ENCODE peak calls at places on chromosome 1, in six cellular contexts. A, U, P, K, R and S are unnamed samples. For H3K27me3, the result is how much of the 10 kb centered on the place peaks cover.

GRCh38 chr1:36150296-36151132 is 1.2 kb upstream of the TRAPPC3 start:
- DNase-seq in A (peak), U (peak), P (peak), K (peak), R (peak), S (peak)

GRCh38 chr1:66388918-66389317 is 145.0 kb upstream of the SGIP1 start:
- DNase-seq in A (no peak), U (no peak), P (no peak), K (no peak), R (no peak), S (no peak)

GRCh38 chr1:190478193-190479007 is 736 bp upstream of the BRINP3 start:
- DNase-seq in A (no peak), U (peak), P (peak), K (no peak), R (no peak), S (no peak)

GRCh38 chr1:29481031-29481430 is 244.7 kb downstream of the PTPRU start:
- DNase-seq in A (no peak), U (no peak), P (no peak), K (no peak), R (no peak), S (no peak)

GRCh38 chr1:169701261-169701802 is 10.1 kb downstream of the SELL start:
- DNase-seq in A (no peak), U (no peak), P (no peak), K (no peak), R (no peak), S (no peak)

GRCh38 chr1:84435159-84435558 is 36.9 kb downstream of the DNASE2B start:
- DNase-seq in A (no peak), U (no peak), P (no peak), K (no peak), R (no peak), S (no peak)

GRCh38 chr1:153245466-153245865 is 14.0 kb upstream of the LORICRIN start:
- DNase-seq in A (no peak), U (no peak), P (no peak), K (no peak), R (no peak), S (no peak)

GRCh38 chr1:94071391-94071790 is 49.6 kb downstream of the ABCA4 start:
- DNase-seq in A (no peak), U (no peak), P (no peak), K (no peak), R (no peak), S (no peak)

GRCh38 chr1:232226197-232226681 is 403.7 kb downstream of the SIPA1L2 start:
- DNase-seq in A (peak), U (peak), P (no peak), K (no peak), R (peak), S (no peak)

GRCh38 chr1:242245255-242245654 is 246.4 kb upstream of the MAP1LC3C start:
- DNase-seq in A (no peak), U (peak), P (no peak), K (no peak), R (no peak), S (no peak)

GRCh38 chr1:8394456-8395321 is 76.8 kb downstream of the SLC45A1 start:
- DNase-seq in A (peak), U (no peak), P (no peak), K (no peak), R (peak), S (no peak)

DNA sequence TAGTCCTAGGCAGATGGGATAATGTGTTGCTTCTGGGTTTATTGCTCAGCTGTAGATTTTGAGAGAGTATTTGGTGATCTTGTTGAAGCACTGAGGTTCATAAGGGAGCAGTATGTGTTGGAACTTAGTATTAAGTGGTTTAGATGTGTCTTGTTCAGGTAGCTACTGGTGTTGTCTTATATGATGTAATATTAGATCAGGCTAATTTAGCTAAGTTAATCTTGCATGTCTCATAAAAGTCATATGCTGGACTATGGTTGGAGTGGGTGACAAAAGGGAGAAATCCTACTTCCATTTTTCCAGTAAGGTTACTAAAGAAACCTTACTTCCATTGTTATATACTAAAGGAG is 196.4 kb downstream of the CLEC20A start:
- DNase-seq in A (no peak), U (no peak), P (no peak), K (no peak), R (no peak), S (no peak)
- H3K27me3 ChIP-seq in A (under half), U (under half), P (under half), K (under half), R (under half), S (under half)

DNA sequence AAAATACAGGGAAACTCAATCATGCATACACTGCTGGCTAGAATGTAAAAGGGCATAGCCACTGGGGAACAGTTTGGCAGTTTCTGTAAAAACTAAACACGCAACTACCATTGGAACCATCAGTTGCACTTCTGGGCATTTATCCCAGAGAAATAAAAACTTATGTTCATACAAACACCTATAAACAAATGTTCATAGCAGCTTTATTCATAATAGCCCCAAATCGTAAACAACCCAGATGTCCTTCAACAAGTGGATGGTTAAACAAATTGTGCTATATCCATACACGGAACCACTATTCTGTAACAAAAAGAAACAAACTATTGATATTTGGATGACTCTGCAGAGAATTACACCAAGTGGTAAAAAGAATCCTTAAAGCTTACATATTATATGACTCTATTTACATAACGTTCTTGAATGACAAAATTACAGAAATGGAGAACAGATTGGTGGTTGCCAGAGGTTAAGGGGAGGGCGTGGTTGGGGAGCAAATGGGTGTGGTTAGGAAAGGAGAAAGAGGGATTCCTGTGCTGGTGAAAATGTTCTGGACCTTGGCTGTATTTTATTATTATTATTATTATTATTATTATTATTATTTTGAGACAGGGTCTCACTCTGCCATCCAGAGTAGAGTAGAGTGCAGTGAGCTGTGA is 22.7 kb downstream of the LACTBL1 start:
- DNase-seq in A (no peak), U (no peak), P (no peak), K (no peak), R (no peak), S (no peak)
- H3K27me3 ChIP-seq in A (under half), U (under half), P (under half), K (under half), R (under half), S (under half)

DNA sequence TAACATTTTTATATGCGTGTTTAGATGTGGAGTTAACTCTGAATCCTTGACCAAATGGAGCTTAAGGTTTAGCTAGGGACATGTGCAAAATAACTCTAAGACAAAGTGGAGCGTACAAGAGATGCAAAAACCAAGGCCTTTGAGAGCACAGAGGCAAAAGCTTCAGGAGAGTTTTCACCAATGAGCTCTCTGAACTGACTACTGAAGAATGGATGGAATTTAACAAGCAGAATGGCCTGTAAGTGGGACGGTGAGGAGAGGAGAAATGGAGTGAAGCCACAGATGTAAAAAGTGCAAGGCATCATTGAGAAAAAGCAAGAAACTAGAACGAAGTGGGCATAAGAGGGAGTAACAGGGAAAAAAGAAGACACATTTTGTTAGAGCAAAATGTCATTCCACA is 260.0 kb downstream of the RGS7 start:
- DNase-seq in A (no peak), U (peak), P (no peak), K (no peak), R (no peak), S (no peak)
- H3K27me3 ChIP-seq in A (under half), U (under half), P (under half), K (under half), R (under half), S (under half)

GRCh38 chr1:31772669-31773248 is 8.6 kb upstream of the ADGRB2 start:
- DNase-seq in A (no peak), U (no peak), P (no peak), K (no peak), R (no peak), S (no peak)
- H3K27me3 ChIP-seq in A (under half), U (half or more), P (under half), K (under half), R (under half), S (half or more)

DNA sequence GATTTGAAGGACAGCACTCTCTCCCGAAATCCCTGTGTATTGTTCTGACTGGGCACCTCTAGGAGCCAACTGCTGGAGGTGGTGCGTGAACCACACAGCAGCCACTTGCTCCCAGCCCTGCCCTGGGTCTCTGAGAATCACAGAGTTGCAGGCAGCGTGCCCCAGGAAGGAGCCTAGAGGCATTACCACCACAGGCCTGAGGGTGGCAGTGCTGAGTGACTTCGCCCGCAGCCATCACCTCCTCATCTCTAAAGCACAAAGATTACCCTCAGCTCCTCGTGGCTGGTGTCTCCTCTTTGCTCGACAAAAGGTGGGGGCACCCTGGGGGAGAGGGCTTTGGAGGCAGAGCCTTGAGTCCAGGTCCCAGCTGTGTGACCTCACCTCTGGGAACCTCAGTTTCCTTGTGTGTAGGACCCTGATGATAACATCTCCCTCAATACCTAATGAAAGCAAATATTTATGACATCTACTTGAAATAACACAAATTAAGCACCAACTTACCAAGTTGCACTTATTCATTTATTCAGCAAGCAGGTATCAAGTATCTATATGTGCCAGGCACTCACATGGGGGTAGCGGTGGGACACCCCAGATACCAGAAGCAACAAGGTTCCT is 86.3 kb downstream of the VWA5B1 start:
- DNase-seq in A (no peak), U (peak), P (peak), K (peak), R (peak), S (peak)
- H3K27me3 ChIP-seq in A (under half), U (half or more), P (under half), K (under half), R (under half), S (under half)

GRCh38 chr1:18058522-18058921 is 49.1 kb upstream of the IGSF21 start:
- DNase-seq in A (no peak), U (peak), P (no peak), K (no peak), R (no peak), S (no peak)

GRCh38 chr1:18060331-18060730 is 47.3 kb upstream of the IGSF21 start:
- DNase-seq in A (no peak), U (no peak), P (no peak), K (no peak), R (no peak), S (no peak)

GRCh38 chr1:18059206-18059605 is 48.4 kb upstream of the IGSF21 start:
- DNase-seq in A (no peak), U (no peak), P (no peak), K (no peak), R (no peak), S (no peak)

GRCh38 chr1:18055181-18055580 is 52.4 kb upstream of the IGSF21 start:
- DNase-seq in A (no peak), U (no peak), P (no peak), K (no peak), R (no peak), S (no peak)

GRCh38 chr1:18057643-18058042 is 50.0 kb upstream of the IGSF21 start:
- DNase-seq in A (no peak), U (no peak), P (no peak), K (no peak), R (no peak), S (no peak)
- H3K27me3 ChIP-seq in A (under half), U (under half), P (under half), K (under half), R (under half), S (under half)

GRCh38 chr1:154945160-154945961 is 8.8 kb upstream of the PMVK start:
- DNase-seq in A (no peak), U (no peak), P (peak), K (no peak), R (no peak), S (no peak)
- H3K27me3 ChIP-seq in A (under half), U (under half), P (under half), K (under half), R (under half), S (under half)

DNA sequence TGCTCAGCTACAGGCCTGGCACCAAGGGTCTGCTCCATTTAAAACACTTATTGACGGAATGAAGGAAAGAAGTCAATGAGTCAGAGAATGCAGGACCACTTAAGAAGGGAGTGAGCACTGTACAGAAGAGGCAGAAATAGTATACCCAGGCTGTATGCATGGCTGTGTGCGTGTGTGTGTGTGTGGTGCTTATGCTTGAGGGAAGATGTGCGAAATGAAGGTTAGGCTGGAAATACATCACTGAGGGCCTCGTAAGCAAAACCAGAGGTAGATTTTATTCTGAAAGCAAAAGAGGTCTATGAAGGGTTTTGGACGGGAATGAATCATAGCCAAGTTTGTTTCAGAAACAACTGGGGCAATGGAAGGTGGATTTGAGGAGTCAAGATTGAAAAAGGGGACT is 9.7 kb upstream of the ADGRB2 start:
- DNase-seq in A (no peak), U (no peak), P (no peak), K (no peak), R (no peak), S (no peak)
- H3K27me3 ChIP-seq in A (under half), U (half or more), P (under half), K (under half), R (under half), S (half or more)

DNA sequence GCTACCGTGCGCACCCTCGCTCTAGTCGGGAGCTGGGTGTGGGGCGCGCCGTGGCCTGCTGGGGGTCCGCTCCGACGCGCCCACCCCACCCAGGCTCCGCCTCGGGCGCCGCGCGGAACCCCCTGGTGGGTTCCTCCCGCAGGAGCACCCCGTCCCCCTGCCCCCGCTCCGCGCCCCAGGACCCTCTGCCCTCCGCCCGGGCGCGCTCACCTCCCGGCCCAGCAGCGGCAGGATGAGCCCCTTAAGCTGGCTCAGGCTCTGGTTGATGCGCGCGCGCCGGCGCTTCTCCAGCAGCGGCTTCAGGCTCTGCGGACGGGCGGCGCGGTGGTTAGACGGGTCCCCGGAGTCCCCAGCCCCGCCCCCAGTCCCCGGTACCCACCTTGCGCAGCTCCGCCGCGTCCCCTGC is 319 bp downstream of the HES2 start:
- DNase-seq in A (no peak), U (peak), P (no peak), K (no peak), R (no peak), S (no peak)
- H3K27me3 ChIP-seq in A (half or more), U (half or more), P (half or more), K (under half), R (half or more), S (half or more)